ENCODE peak calls at places on chromosomes 3 and 15, in ten cellular contexts. V is HFFc6, H is GM13976, O is endothelial cell, K is body of pancreas, B is HepG2, A is suprapubic skin, J is GM20000, R is fibroblast of pulmonary artery, W is bronchial epithelial cell. I is an unnamed sample.

GRCh38 chr3:67357610-67358458 is 296.6 kb downstream of the SUCLG2 start:
- DNase-seq in B (peak; percentile 68), V (peak; percentile 21), R (peak; percentile 51), H (peak; percentile 20), A (no peak), K (no peak), W (peak; percentile 43), J (peak; percentile 32), O (peak; percentile 38), I (no peak)

GRCh38 chr15:39145146-39145545 is 435.7 kb upstream of the THBS1 start:
- DNase-seq in H (no peak), W (no peak), V (no peak), B (no peak), K (no peak), R (no peak), J (no peak), A (no peak), O (no peak), I (no peak)

GRCh38 chr3:122513386-122514122 is 1.2 kb downstream of the KPNA1 start:
- DNase-seq in J (no peak), W (peak; percentile 74), O (no peak), A (no peak), R (peak; percentile 7), K (no peak), H (no peak), V (no peak), B (no peak), I (no peak)

GRCh38 chr3:54264050-54264449 is 141.7 kb downstream of the CACNA2D3 start:
- DNase-seq in K (no peak), W (no peak), J (no peak), H (no peak), O (no peak), B (no peak), A (no peak), R (no peak), V (no peak), I (no peak)

GRCh38 chr3:45187597-45188210 is 38.4 kb downstream of the TMEM158 start:
- DNase-seq in R (no peak), A (no peak), O (no peak), W (peak; percentile 83), J (no peak), V (no peak), K (no peak), H (no peak), B (no peak), I (no peak)

GRCh38 chr3:64039273-64039672 is 16.0 kb upstream of the PSMD6 start:
- DNase-seq in J (no peak), O (no peak), K (no peak), B (no peak), A (no peak), H (no peak), W (no peak), V (no peak), R (no peak), I (no peak)

GRCh38 chr15:78906310-78906608 is 33.6 kb downstream of the MORF4L1 start:
- DNase-seq in W (peak; percentile 63), R (peak; percentile 82), J (no peak), A (no peak), B (peak; percentile 30), H (no peak), V (peak; percentile 91), O (no peak), K (peak; percentile 66), I (no peak)

GRCh38 chr3:102057781-102058421 is 208.6 kb downstream of the NFKBIZ start:
- DNase-seq in O (no peak), J (peak; percentile 52), V (no peak), K (no peak), B (no peak), A (no peak), R (no peak), H (peak; percentile 55), W (no peak), I (no peak)

GRCh38 chr3:197256836-197257444 is 41.5 kb downstream of the DLG1 start:
- DNase-seq in J (peak; percentile 16), A (no peak), W (peak; percentile 57), H (peak; percentile 12), V (peak; percentile 45), O (peak; percentile 24), K (peak; percentile 37), R (peak; percentile 78), B (peak; percentile 41), I (no peak)

GRCh38 chr3:29454326-29454725 is 173.5 kb downstream of the RBMS3 start:
- DNase-seq in H (no peak), R (no peak), V (no peak), J (no peak), K (no peak), O (no peak), B (no peak), A (no peak), W (peak; percentile 87), I (no peak)

GRCh38 chr3:161700998-161701397 is 204.4 kb downstream of the OTOL1 start:
- DNase-seq in A (no peak), B (no peak), V (no peak), O (peak; percentile 4), H (no peak), W (no peak), K (no peak), J (no peak), R (no peak), I (no peak)
- TF ChIP-seq CTCF in A (no peak), B (no peak), V (no peak), O (no peak), H (no peak), W (no peak), K (no peak), J (no peak), R (no peak), I (no peak)

DNA sequence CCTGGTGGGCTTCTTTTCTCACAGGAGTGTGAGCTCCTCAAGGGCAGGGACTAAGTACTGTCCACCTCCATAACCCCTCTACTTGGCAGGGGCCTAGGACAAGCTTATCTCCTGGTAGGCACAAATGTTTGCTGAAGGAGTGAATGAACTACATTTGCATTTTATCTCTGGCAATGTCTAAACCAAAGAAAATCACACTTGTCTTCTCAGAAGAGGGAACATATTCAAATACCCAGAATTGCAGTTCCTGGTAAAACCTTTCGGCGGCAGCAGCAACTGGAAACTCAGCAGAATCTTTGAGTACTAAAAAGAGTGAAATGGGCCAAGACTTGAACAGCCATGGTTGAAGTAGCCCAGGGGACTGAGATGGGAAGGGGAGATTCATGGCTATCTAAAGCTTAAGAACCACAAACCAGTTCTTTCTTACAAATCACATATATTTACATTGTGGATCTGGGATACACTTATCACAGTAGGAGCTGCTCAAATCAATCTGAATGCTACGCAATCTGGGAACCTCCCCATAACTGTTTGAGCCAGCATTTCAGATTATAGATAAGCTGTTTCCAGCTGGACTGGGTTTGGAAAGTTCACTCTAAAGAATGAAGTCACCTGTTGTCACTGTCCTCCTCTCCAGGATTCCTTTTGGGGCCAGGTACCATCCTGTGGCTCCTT is 18.7 kb upstream of the PTPN9 start:
- DNase-seq in K (peak; percentile 27), B (no peak), V (no peak), H (no peak), J (no peak), O (peak; percentile 20), A (no peak), R (peak; percentile 36), W (no peak), I (no peak)
- TF ChIP-seq CTCF in K (peak; percentile 19), B (peak; percentile 14), V (peak; percentile 72), H (peak; percentile 6), J (no peak), O (peak; percentile 57), A (no peak), R (peak; percentile 56), W (peak; percentile 21), I (peak; percentile 36)

DNA sequence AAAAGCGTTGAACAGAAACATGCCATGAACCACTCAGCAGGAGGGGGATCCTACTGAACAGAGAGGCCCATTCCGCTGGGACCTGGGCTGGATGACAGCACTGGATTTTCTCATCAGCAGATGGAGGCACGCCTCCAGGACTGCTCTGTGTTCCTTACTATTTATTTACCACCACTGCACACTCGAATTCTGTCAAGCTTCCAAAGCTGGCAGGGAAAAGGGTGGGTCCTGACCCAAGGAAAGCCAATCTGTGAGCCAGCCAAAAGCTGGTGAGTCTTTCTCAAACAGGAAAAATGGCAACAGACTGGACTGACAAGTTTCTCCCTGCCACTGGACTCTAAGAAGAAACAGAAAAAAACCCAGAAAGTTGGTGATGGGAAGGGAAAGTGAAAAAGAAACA is 37.8 kb downstream of the CD47 start:
- DNase-seq in W (peak; percentile 69), K (no peak), B (no peak), H (no peak), O (no peak), R (no peak), A (no peak), V (no peak), J (no peak), I (no peak)
- TF ChIP-seq CTCF in W (peak; percentile 3), K (no peak), B (no peak), H (no peak), O (no peak), R (no peak), A (no peak), V (no peak), J (no peak), I (no peak)

GRCh38 chr15:98959640-98960007 is 48.0 kb downstream of the PGPEP1L start:
- DNase-seq in V (no peak), O (no peak), H (no peak), A (no peak), R (no peak), B (no peak), K (no peak), W (no peak), J (no peak), I (no peak)

GRCh38 chr15:98958076-98958475 is 49.5 kb downstream of the PGPEP1L start:
- DNase-seq in J (no peak), K (no peak), W (no peak), V (no peak), A (no peak), H (no peak), R (no peak), B (no peak), O (no peak), I (no peak)

GRCh38 chr15:98957655-98958054 is 49.9 kb downstream of the PGPEP1L start:
- DNase-seq in R (no peak), W (no peak), O (no peak), V (no peak), H (no peak), B (no peak), K (no peak), J (no peak), A (no peak), I (no peak)

GRCh38 chr15:98960555-98961050 is 47.0 kb downstream of the PGPEP1L start:
- DNase-seq in O (no peak), H (no peak), K (no peak), A (no peak), J (no peak), V (no peak), B (no peak), R (no peak), W (no peak), I (no peak)

DNA sequence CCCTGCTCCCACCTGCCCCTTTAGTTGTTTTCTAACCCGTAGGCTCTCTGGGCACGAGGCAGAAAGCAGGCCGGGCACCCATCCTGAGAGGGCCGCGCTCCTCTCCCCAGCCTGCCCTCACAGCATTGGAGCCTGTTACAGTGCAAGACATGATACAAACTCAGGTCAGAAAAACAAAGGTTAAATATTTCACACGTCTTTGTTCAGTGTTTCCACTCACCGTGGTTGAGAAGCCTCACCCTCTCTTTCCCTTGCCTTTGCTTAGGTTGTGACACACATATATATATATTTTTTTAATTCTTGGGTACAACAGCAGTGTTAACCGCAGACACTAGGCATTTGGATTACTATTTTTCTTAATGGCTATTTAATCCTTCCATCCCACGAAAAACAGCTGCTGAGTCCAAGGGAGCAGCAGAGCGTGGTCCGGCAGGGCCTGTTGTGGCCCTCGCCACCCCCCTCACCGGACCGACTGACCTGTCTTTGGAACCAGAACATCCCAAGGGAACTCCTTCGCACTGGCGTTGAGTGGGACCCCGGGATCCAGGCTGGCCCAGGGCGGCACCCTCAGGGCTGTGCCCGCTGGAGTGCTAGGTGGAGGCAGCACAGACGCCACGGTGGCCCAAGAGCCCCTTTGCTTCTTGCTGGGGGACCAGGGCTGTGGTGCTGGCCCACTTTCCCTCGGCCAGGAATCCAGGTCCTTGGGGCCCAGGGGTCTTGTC is 48.5 kb downstream of the PGPEP1L start:
- DNase-seq in O (no peak), W (no peak), K (no peak), R (no peak), H (no peak), J (no peak), B (no peak), V (no peak), A (no peak), I (no peak)
- TF ChIP-seq CTCF in O (no peak), W (no peak), K (no peak), R (no peak), H (no peak), J (no peak), B (no peak), V (no peak), A (no peak), I (no peak)

I was measured in osteocyte.